ENCODE peak calls at places on chromosomes 11 and 22, in four cellular contexts. D, T, F and U are unnamed samples.

GRCh38 chr11:4060182-4060923 is 34.2 kb upstream of the RRM1 start:
- DNase-seq in D (no peak), F (no peak), T (no peak), U (no peak)

GRCh38 chr11:2459016-2459725 is 14.4 kb downstream of the KCNQ1 start:
- DNase-seq in D (no peak), T (peak), F (peak), U (no peak)

GRCh38 chr11:68128682-68129327 is 7.6 kb upstream of the CHKA start:
- DNase-seq in D (no peak), T (peak), F (peak), U (peak)

GRCh38 chr11:45146072-45147016 is at the start of gene PRDM11:
- DNase-seq in F (peak), D (no peak), T (peak), U (peak)

GRCh38 chr11:113904379-113905101 is at the start of gene HTR3B:
- DNase-seq in D (no peak), F (no peak), T (no peak), U (no peak)

GRCh38 chr11:71201936-71202597 is 50.3 kb downstream of the SHANK2 start:
- DNase-seq in F (peak), D (no peak), T (no peak), U (no peak)

GRCh38 chr22:17587631-17588030 is 24.3 kb downstream of the SLC25A18 start:
- DNase-seq in D (no peak), T (no peak), F (no peak), U (no peak)

GRCh38 chr22:25694167-25694907 is 47.7 kb upstream of the MYO18B start:
- DNase-seq in F (no peak), D (peak), T (no peak), U (no peak)

GRCh38 chr11:98835336-98835735 is 185.4 kb upstream of the CNTN5 start:
- DNase-seq in F (no peak), D (no peak), T (no peak), U (no peak)

GRCh38 chr11:70281114-70281729 is 10.7 kb downstream of the PPFIA1 start:
- DNase-seq in F (no peak), T (no peak), D (no peak), U (peak)

GRCh38 chr22:35966314-35967045 is 62.1 kb downstream of the RBFOX2 start:
- DNase-seq in T (no peak), F (no peak), D (no peak), U (no peak)

GRCh38 chr22:29380856-29381255 is 7.5 kb downstream of the AP1B1 start:
- DNase-seq in T (no peak), F (no peak), D (no peak), U (no peak)

GRCh38 chr11:109123811-109124787 is 297.9 kb upstream of the C11orf87 start:
- DNase-seq in F (no peak), T (peak), D (no peak), U (no peak)

GRCh38 chr11:132886335-132886734 is 646.0 kb downstream of the OPCML start:
- DNase-seq in T (no peak), D (no peak), F (no peak), U (no peak)

GRCh38 chr11:127733552-127733951 is 733.0 kb upstream of the KIRREL3 start:
- DNase-seq in F (no peak), D (no peak), T (no peak), U (peak)

GRCh38 chr11:79314906-79315689 is 125.7 kb downstream of the TENM4 start:
- DNase-seq in T (no peak), D (no peak), F (no peak), U (no peak)

GRCh38 chr11:94740975-94741707 is 27.0 kb upstream of the AMOTL1 start:
- DNase-seq in F (no peak), D (peak), T (no peak), U (peak)

GRCh38 chr22:49726701-49727101 is 101.0 kb downstream of the BRD1 start:
- DNase-seq in D (peak), T (no peak), F (no peak), U (no peak)

GRCh38 chr22:22039286-22040074 is 56.9 kb upstream of the TOP3B start:
- DNase-seq in F (no peak), D (no peak), T (no peak), U (no peak)

GRCh38 chr11:48040830-48041444 is 60.6 kb downstream of the PTPRJ start:
- DNase-seq in D (no peak), F (no peak), T (no peak), U (no peak)

GRCh38 chr11:117819096-117820040 is 5.2 kb downstream of the FXYD2 start:
- DNase-seq in D (peak), F (peak), T (peak), U (peak)

GRCh38 chr11:22341582-22341919 is 3.4 kb downstream of the SLC17A6 start:
- DNase-seq in T (peak), F (no peak), D (no peak), U (no peak)

GRCh38 chr11:116742104-116742503 is 30.7 kb downstream of the BUD13 start:
- DNase-seq in T (no peak), D (no peak), F (no peak), U (no peak)

GRCh38 chr22:45842141-45842831 is 134.7 kb downstream of the WNT7B start:
- DNase-seq in D (no peak), T (no peak), F (no peak), U (no peak)

GRCh38 chr11:110069158-110069737 is 23.9 kb upstream of the ZC3H12C start:
- DNase-seq in D (no peak), T (peak), F (no peak), U (peak)

GRCh38 chr11:77063861-77064260 is 2.9 kb upstream of the CAPN5 start:
- DNase-seq in F (no peak), D (no peak), T (no peak), U (no peak)

GRCh38 chr11:77064648-77065217 is 2.0 kb upstream of the CAPN5 start:
- DNase-seq in T (no peak), F (no peak), D (no peak), U (no peak)

GRCh38 chr11:77066229-77067023 is at the start of gene CAPN5:
- DNase-seq in F (peak), T (peak), D (peak), U (peak)

GRCh38 chr11:77067776-77068460 is 1.1 kb downstream of the CAPN5 start:
- DNase-seq in D (no peak), T (no peak), F (peak), U (no peak)

GRCh38 chr11:77065878-77066228 is 918 bp upstream of the CAPN5 start:
- DNase-seq in D (no peak), T (no peak), F (peak), U (peak)
- TF ChIP-seq POLR2A in D (no peak), T (no peak), F (peak), U (no peak)

GRCh38 chr22:37052386-37053309 is 1.1 kb downstream of the KCTD17 start:
- DNase-seq in D (no peak), F (no peak), T (no peak), U (no peak)
- H3K27ac ChIP-seq in D (no peak), F (no peak), T (peak), U (peak)

GRCh38 chr22:40950888-40951794 is at the start of gene RBX1:
- DNase-seq in F (peak), T (peak), D (peak), U (peak)

GRCh38 chr22:40955516-40955915 is 4.3 kb downstream of the RBX1 start:
- DNase-seq in D (no peak), F (no peak), T (no peak), U (no peak)

GRCh38 chr22:40954095-40954494 is 2.9 kb downstream of the RBX1 start:
- DNase-seq in F (no peak), T (no peak), D (no peak), U (no peak)

GRCh38 chr22:40953446-40953845 is 2.3 kb downstream of the RBX1 start:
- DNase-seq in F (no peak), T (no peak), D (no peak), U (no peak)

GRCh38 chr22:40951795-40952602 is 821 bp downstream of the RBX1 start:
- DNase-seq in T (no peak), D (no peak), F (no peak), U (no peak)
- TF ChIP-seq POLR2A in T (no peak), D (peak), F (no peak), U (no peak)

GRCh38 chr22:43300891-43301676 is 42.1 kb downstream of the SCUBE1 start:
- DNase-seq in T (no peak), D (peak), F (no peak), U (no peak)
- H3K27ac ChIP-seq in T (no peak), D (no peak), F (no peak), U (no peak)

DNA sequence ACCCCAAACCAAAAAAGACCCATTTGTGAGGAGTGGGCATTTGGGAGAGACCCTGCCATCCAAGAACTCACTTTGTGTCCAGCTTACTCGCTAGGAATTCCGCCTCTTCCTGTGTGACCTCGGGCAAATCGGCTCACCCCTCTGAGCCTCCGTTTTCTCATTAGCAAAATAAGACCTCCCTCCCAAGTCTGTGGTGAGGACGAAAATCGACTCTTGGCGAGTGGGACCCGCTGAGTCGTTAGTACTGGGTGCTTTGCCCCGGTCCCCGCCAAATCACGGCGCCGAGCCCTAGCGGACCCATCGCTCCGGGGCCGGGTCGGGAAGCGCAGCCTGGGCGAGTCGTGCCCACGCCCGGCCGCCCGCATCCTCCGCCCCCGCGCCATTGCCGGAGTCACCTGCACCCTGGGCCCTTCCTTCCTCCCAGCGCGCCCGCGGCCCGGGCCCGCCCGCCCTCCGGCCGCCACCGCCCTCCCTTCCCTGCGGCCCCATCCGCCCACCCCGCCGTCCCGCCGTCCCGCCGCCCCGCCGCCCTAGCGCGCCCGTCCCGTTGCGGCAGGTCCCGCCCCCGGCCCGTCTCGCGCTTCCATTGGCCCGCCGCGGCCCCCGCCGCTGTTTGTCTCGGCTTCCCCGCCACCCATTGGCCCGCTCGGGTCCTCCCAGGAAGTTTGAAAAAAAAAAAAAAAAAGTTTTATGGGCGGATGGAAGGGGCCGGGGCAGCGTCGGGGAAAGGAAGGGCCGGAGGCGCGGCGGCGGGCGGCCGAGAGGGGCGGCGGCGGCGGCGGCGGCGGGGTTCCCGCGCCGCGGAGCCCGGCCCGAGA is 48.9 kb downstream of the TRIOBP start:
- DNase-seq in T (peak), F (peak), D (peak), U (peak)
- TF ChIP-seq POLR2A in T (peak), F (peak), D (no peak), U (peak)

GRCh38 chr22:39907605-39908097 is 6.8 kb downstream of the GRAP2 start:
- DNase-seq in D (no peak), F (no peak), T (no peak), U (no peak)
- H3K27ac ChIP-seq in D (no peak), F (peak), T (no peak), U (no peak)

DNA sequence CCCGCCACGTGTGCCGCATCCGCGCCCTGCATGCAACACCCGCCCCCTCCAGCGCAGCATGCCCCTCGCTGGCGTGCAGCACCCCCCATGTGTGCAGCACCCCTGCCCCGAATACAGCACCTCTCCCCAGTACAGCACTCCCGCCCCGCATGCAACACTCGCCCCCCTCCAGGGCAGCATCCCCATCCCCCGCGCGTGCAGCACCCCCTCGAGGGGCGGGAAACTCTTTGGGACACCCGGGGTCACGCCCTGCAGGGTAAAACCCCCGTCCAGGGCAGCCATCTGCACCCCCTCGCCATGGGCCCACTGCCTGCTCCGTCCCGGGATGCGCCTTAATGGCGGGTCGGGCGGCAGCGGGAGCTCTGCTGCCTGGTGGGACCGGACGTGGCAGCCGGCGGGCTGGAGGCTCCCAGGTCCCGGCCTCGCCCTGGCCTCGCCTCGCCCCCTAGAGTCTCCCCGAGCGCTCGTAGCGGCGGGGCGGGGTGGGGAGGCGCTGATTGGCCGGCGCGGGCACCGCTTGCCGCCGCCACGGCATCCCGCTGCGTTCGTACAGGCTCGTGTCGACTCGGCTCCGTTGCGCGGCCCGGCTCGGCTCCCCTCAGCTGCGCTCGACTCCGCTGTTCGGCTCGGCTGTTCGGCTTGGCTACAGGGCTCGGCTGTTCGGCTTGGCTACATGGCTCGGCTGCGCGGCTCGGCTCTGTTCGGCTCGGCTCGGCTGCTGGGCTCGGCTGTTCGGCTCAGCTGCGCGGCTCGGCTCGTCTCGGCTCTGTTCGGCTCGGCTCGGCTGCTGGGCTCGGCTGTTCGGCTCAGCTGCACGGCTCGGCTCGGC is 417 bp upstream of the BRSK2 start:
- DNase-seq in T (peak), F (peak), D (peak), U (peak)
- TF ChIP-seq POLR2A in T (no peak), F (no peak), D (no peak), U (no peak)

GRCh38 chr11:63511349-63511748 is 5.5 kb downstream of the LGALS12 start:
- DNase-seq in F (no peak), D (peak), T (no peak), U (no peak)
- H3K27ac ChIP-seq in F (no peak), D (no peak), T (no peak), U (no peak)